ENCODE peak calls at places on chromosome 19, in seven cellular contexts. D is GM12878, N is GM12891, Y is H1, P is HepG2, G is SK-N-SH, V is K562. F is an unnamed sample.

GRCh38 chr19:58513694-58514563 is 2.1 kb upstream of the SLC27A5 start:
- DNase-seq in V (peak; percentile 92), D (peak; percentile 85), N (peak; percentile 99), Y (peak; percentile 97), P (peak; percentile 88), G (peak; percentile 99), F (peak; percentile 98)

GRCh38 chr19:41307954-41308449 is 2.0 kb upstream of the CCDC97 start:
- DNase-seq in D (no peak), Y (no peak), V (no peak), G (no peak), P (no peak), N (no peak), F (no peak)

GRCh38 chr19:28578786-28579505 is 634.0 kb downstream of the UQCRFS1 start:
- DNase-seq in V (peak; percentile 67), G (no peak), Y (no peak), D (no peak), N (no peak), P (no peak), F (no peak)

GRCh38 chr19:14954071-14954655 is 12.9 kb downstream of the OR7C2 start:
- DNase-seq in V (peak; percentile 87), G (no peak), N (no peak), Y (no peak), D (no peak), P (no peak), F (no peak)

GRCh38 chr19:41355035-41355434 is 1.3 kb upstream of the TGFB1 start:
- DNase-seq in G (no peak), D (no peak), Y (no peak), P (no peak), V (no peak), N (no peak), F (no peak)

GRCh38 chr19:39411006-39411831 is 1.2 kb upstream of the PLEKHG2 start:
- DNase-seq in N (no peak), D (no peak), P (peak; percentile 88), V (no peak), Y (peak; percentile 52), G (no peak), F (no peak)

GRCh38 chr19:32691952-32692726 is 518 bp downstream of the NUDT19 start:
- DNase-seq in V (peak; percentile 58), G (peak; percentile 81), D (no peak), P (no peak), Y (peak; percentile 72), N (peak; percentile 46), F (peak; percentile 50)

GRCh38 chr19:40305403-40305802 is 20.3 kb upstream of the AKT2 start:
- DNase-seq in P (peak; percentile 78), D (peak; percentile 38), G (peak; percentile 83), N (peak; percentile 75), V (peak; percentile 81), Y (peak; percentile 66), F (peak; percentile 73)

GRCh38 chr19:28164214-28164613 is 1048.7 kb downstream of the UQCRFS1 start:
- DNase-seq in V (no peak), N (no peak), D (no peak), P (no peak), G (no peak), Y (no peak), F (no peak)

GRCh38 chr19:5691205-5691929 is 1.3 kb downstream of the RPL36 start:
- DNase-seq in P (no peak), G (peak; percentile 67), N (no peak), V (peak; percentile 62), D (no peak), Y (no peak), F (no peak)

GRCh38 chr19:27774337-27774736 is 1438.6 kb downstream of the UQCRFS1 start:
- DNase-seq in D (no peak), G (no peak), N (no peak), Y (peak; percentile 77), V (peak; percentile 42), P (no peak), F (no peak)

GRCh38 chr19:30780456-30780855 is 408.3 kb downstream of the ZNF536 start:
- DNase-seq in G (no peak), N (no peak), D (no peak), V (no peak), P (no peak), Y (no peak), F (no peak)

GRCh38 chr19:7629347-7630054 is at the start of the genes PET100 and XAB2:
- DNase-seq in G (peak; percentile 97), N (peak; percentile 97), D (peak; percentile 99), V (peak; percentile 96), Y (peak; percentile 96), P (peak; percentile 98), F (peak; percentile 98)

GRCh38 chr19:40356681-40357595 is 8.4 kb downstream of the PLD3 start:
- DNase-seq in P (no peak), Y (no peak), N (no peak), V (no peak), G (no peak), D (no peak), F (no peak)

GRCh38 chr19:2659856-2660432 is 42.5 kb downstream of the GNG7 start:
- DNase-seq in N (no peak), D (no peak), G (no peak), V (no peak), Y (no peak), P (no peak), F (no peak)

GRCh38 chr19:5534787-5535586 is 32.8 kb downstream of the TINCR start:
- DNase-seq in G (peak; percentile 44), Y (peak; percentile 89), P (no peak), N (no peak), D (no peak), V (peak; percentile 68), F (no peak)

GRCh38 chr19:8363803-8364771 is at the start of gene ANGPTL4:
- DNase-seq in G (peak; percentile 86), V (peak; percentile 76), D (no peak), Y (peak; percentile 85), P (no peak), N (no peak), F (no peak)

GRCh38 chr19:49468746-49469447 is 5.1 kb upstream of the FLT3LG start:
- DNase-seq in D (peak; percentile 97), V (peak; percentile 85), G (no peak), P (no peak), Y (peak; percentile 79), N (peak; percentile 77), F (peak; percentile 71)
- TF ChIP-seq POLR2AphosphoS5 in D (no peak), V (no peak), G (no peak), P (no peak), Y (no peak), N (no peak), F (no peak)

GRCh38 chr19:54108496-54108895 is 5.8 kb downstream of the NDUFA3 start:
- DNase-seq in Y (no peak), D (no peak), N (no peak), G (no peak), V (peak; percentile 4), P (no peak), F (no peak)

GRCh38 chr19:54109651-54110050 is 5.8 kb downstream of the TFPT start:
- DNase-seq in P (no peak), D (no peak), Y (no peak), V (peak; percentile 49), N (no peak), G (no peak), F (no peak)

GRCh38 chr19:54115071-54116063 is at the start of the genes PRPF31 and TFPT:
- DNase-seq in D (peak; percentile 95), N (peak; percentile 94), V (peak; percentile 96), P (peak; percentile 96), Y (peak; percentile 96), G (peak; percentile 94), F (peak; percentile 95)

DNA sequence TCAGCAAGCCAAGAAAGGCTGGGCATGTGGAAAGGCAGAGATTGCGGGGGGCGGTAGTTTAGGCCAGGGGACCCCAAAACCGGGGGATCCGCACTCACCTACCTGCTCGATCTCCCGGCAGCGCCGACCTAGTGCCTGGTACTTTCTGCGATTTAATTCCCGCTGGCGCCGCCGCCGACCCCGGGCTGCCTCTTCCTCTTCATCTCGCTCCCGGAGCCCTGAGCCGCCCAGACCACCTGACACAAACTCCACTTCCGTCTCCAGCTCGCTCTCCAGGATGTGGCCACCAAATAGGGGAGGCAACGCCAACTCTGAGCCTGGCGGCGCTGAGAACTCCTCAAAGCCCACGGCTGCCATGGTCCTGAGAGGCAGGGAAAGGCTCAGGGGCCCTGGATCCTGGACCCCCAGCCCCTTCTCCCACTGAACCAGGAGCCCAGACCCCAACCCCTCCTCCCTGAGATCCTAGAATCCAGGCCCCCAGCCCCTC is 1.1 kb downstream of the TFPT start:
- DNase-seq in D (no peak), P (no peak), V (no peak), Y (peak; percentile 49), G (peak; percentile 52), N (no peak), F (no peak)
- TF ChIP-seq TAF1 in D (peak; percentile 50), P (no peak), V (no peak), Y (no peak), G (no peak), N (peak; percentile 40), F (no peak)

GRCh38 chr19:12984143-12984627 is 11.1 kb upstream of the NFIX start:
- DNase-seq in D (no peak), G (no peak), N (no peak), Y (no peak), V (no peak), P (no peak), F (no peak)

GRCh38 chr19:12982648-12983047 is 12.6 kb upstream of the NFIX start:
- DNase-seq in P (no peak), N (no peak), V (no peak), D (no peak), Y (no peak), G (no peak), F (no peak)

GRCh38 chr19:12984683-12985048 is 10.6 kb upstream of the NFIX start:
- DNase-seq in V (no peak), N (no peak), Y (no peak), P (no peak), D (no peak), G (no peak), F (no peak)

GRCh38 chr19:12983091-12983490 is 12.2 kb upstream of the NFIX start:
- DNase-seq in V (no peak), Y (no peak), P (no peak), G (no peak), N (no peak), D (no peak), F (no peak)

GRCh38 chr19:12983561-12984142 is 11.6 kb upstream of the NFIX start:
- DNase-seq in G (peak; percentile 98), Y (peak; percentile 97), V (peak; percentile 93), D (no peak), N (peak; percentile 90), P (peak; percentile 53), F (peak; percentile 85)
- TF ChIP-seq POLR2AphosphoS5 in G (no peak), Y (no peak), V (no peak), D (no peak), N (no peak), P (no peak), F (no peak)

GRCh38 chr19:571127-571974 is 1.0 kb upstream of the BSG start:
- DNase-seq in Y (peak; percentile 77), D (peak; percentile 25), V (peak; percentile 48), P (peak; percentile 61), N (no peak), G (no peak), F (no peak)
- TF ChIP-seq TAF1 in Y (peak; percentile 49), D (no peak), V (peak; percentile 5), P (peak; percentile 66), N (peak; percentile 23), G (no peak), F (no peak)

F was measured in GM12892.